ENCODE peak calls at places on chromosomes 7 and 10, in nine cellular contexts. S is stimulated activated CD8-positive, alpha-beta memory T cell treated with anti-CD3 and anti-CD28 coated beads, Interleukin-15, amount 100 ng/mL, for 24 hours; X is AG08396; R is lower lobe of right lung; H is D341Med; Z is activated CD4-positive, alpha-beta T cell treated with anti-CD3 and anti-CD28 coated beads, Interleukin-2, amount 50 U/mL, for 48 hours; G is ELR; F is GM19239; T is T-helper 17 cell. U is an unnamed sample.

GRCh38 chr10:10677479-10677878 is 340.2 kb upstream of the CELF2 start:
- DNase-seq in X (peak), G (peak), F (no peak), S (no peak), H (peak), T (no peak), R (peak), Z (peak), U (peak)

GRCh38 chr7:116426428-116427156 is 72.9 kb upstream of the CAV2 start:
- DNase-seq in Z (no peak), S (no peak), X (peak), H (no peak), G (peak), F (no peak), T (no peak), R (no peak), U (no peak)

GRCh38 chr10:107022600-107023354 is 141.7 kb downstream of the SORCS1 start:
- DNase-seq in S (no peak), X (no peak), R (no peak), Z (no peak), H (no peak), T (no peak), F (no peak), G (no peak), U (no peak)

GRCh38 chr10:49362596-49363260 is 33.2 kb downstream of the DRGX start:
- DNase-seq in X (no peak), T (no peak), H (peak), Z (no peak), S (no peak), R (no peak), F (peak), G (no peak), U (no peak)

GRCh38 chr10:47026301-47027107 is 115.3 kb downstream of the PTPN20 start:
- DNase-seq in X (no peak), T (no peak), H (no peak), R (peak), F (no peak), G (no peak), Z (no peak), S (no peak), U (no peak)

GRCh38 chr7:2488272-2488645 is 12.1 kb upstream of the GRIFIN start:
- DNase-seq in H (no peak), T (no peak), S (no peak), X (no peak), Z (no peak), F (no peak), R (no peak), G (no peak), U (no peak)

GRCh38 chr7:18262054-18262453 is 233.5 kb upstream of the HDAC9 start:
- DNase-seq in Z (no peak), X (no peak), R (no peak), S (no peak), T (no peak), H (no peak), G (peak), F (no peak), U (no peak)

GRCh38 chr7:152048051-152048450 is 22.6 kb downstream of the GALNT11 start:
- DNase-seq in T (no peak), Z (no peak), G (no peak), X (no peak), H (no peak), S (no peak), F (no peak), R (no peak), U (no peak)

GRCh38 chr7:51141451-51141971 is 175.1 kb downstream of the COBL start:
- DNase-seq in T (no peak), H (no peak), R (no peak), Z (no peak), S (no peak), X (peak), F (no peak), G (peak), U (no peak)

GRCh38 chr10:117168135-117168674 is 29.1 kb upstream of the KCNK18 start:
- DNase-seq in T (peak), R (peak), F (peak), X (peak), Z (peak), H (peak), S (peak), G (peak), U (peak)

GRCh38 chr10:30829921-30830671 is 200.5 kb upstream of the LYZL2 start:
- DNase-seq in F (no peak), R (no peak), H (no peak), X (peak), S (no peak), Z (no peak), T (no peak), G (peak), U (no peak)

GRCh38 chr10:96267234-96267705 is 4.1 kb downstream of the BLNK start:
- DNase-seq in F (no peak), T (no peak), H (no peak), R (no peak), S (no peak), Z (no peak), G (no peak), X (no peak), U (no peak)

GRCh38 chr10:16987129-16987670 is 142.4 kb downstream of the CUBN start:
- DNase-seq in X (no peak), Z (no peak), S (no peak), H (no peak), F (no peak), R (no peak), T (no peak), G (peak), U (no peak)

GRCh38 chr7:3914385-3914784 is 613.3 kb downstream of the SDK1 start:
- DNase-seq in S (no peak), R (no peak), X (no peak), Z (no peak), H (no peak), T (no peak), G (no peak), F (no peak), U (no peak)

GRCh38 chr7:22192778-22193177 is 164.2 kb downstream of the RAPGEF5 start:
- DNase-seq in X (no peak), S (no peak), Z (no peak), R (no peak), H (no peak), G (no peak), F (no peak), T (no peak), U (no peak)

GRCh38 chr7:35908305-35909223 is 107.7 kb downstream of the SEPTIN7 start:
- DNase-seq in H (no peak), S (no peak), X (no peak), F (no peak), T (no peak), G (no peak), R (no peak), Z (no peak), U (no peak)

GRCh38 chr7:11524476-11525398 is 307.3 kb downstream of the THSD7A start:
- DNase-seq in H (no peak), R (no peak), S (no peak), Z (no peak), T (no peak), X (no peak), G (no peak), F (no peak), U (no peak)

GRCh38 chr7:157065046-157065445 is 54.6 kb upstream of the MNX1 start:
- DNase-seq in X (no peak), Z (no peak), H (no peak), S (no peak), R (no peak), F (no peak), G (no peak), T (no peak), U (no peak)

GRCh38 chr7:127066974-127067373 is 185.8 kb downstream of the GRM8 start:
- DNase-seq in X (no peak), S (no peak), T (no peak), R (no peak), Z (no peak), F (no peak), H (peak), G (no peak), U (no peak)

GRCh38 chr10:4041531-4042096 is 256.6 kb upstream of the KLF6 start:
- DNase-seq in Z (no peak), S (no peak), T (no peak), X (no peak), H (no peak), F (no peak), R (no peak), G (peak), U (no peak)

GRCh38 chr7:41754046-41754445 is 51.2 kb upstream of the INHBA start:
- DNase-seq in X (no peak), G (no peak), T (no peak), R (no peak), F (no peak), H (no peak), Z (no peak), S (no peak), U (no peak)

GRCh38 chr10:79263951-79264350 is 83.3 kb upstream of the PPIF start:
- DNase-seq in Z (no peak), T (no peak), R (no peak), S (no peak), H (no peak), F (no peak), X (no peak), G (no peak), U (no peak)

GRCh38 chr10:72927485-72927884 is 27.1 kb downstream of the PLA2G12B start:
- DNase-seq in Z (no peak), H (no peak), T (no peak), R (no peak), F (no peak), G (no peak), X (no peak), S (no peak), U (no peak)

GRCh38 chr7:47502240-47502877 is 79.6 kb downstream of the TNS3 start:
- DNase-seq in T (no peak), F (no peak), H (no peak), Z (no peak), X (no peak), S (no peak), G (no peak), R (no peak), U (no peak)

GRCh38 chr7:102991540-102992214 is 78.9 kb downstream of the LRRC17 start:
- DNase-seq in S (no peak), R (no peak), F (no peak), Z (peak), G (peak), T (no peak), H (no peak), X (peak), U (no peak)

GRCh38 chr7:129315916-129316315 is 91.1 kb downstream of the AHCYL2 start:
- DNase-seq in R (no peak), S (no peak), X (no peak), G (no peak), F (no peak), T (no peak), Z (no peak), H (no peak), U (no peak)

GRCh38 chr10:7515549-7515948 is 104.7 kb upstream of the SFMBT2 start:
- DNase-seq in T (no peak), H (no peak), R (no peak), G (no peak), S (no peak), F (no peak), Z (no peak), X (no peak), U (no peak)

GRCh38 chr7:954330-955238 is at the start of gene ADAP1:
- DNase-seq in H (peak), R (peak), Z (peak), X (peak), F (peak), S (peak), G (peak), T (peak), U (peak)

GRCh38 chr7:16982640-16983103 is 100.9 kb upstream of the AGR3 start:
- DNase-seq in X (peak), H (peak), F (no peak), Z (no peak), T (no peak), R (no peak), G (peak), S (no peak), U (no peak)

GRCh38 chr7:142300689-142301088 is 42.8 kb upstream of the PRSS58 start:
- DNase-seq in T (peak), S (no peak), G (peak), F (no peak), R (no peak), X (no peak), H (peak), Z (peak), U (peak)

GRCh38 chr10:84138478-84139125 is 707 bp upstream of the GHITM start:
- DNase-seq in Z (peak), X (peak), G (peak), F (no peak), T (peak), S (peak), R (peak), H (peak), U (peak)

GRCh38 chr10:63396123-63396719 is 69.6 kb downstream of the JMJD1C start:
- DNase-seq in G (no peak), R (no peak), H (no peak), F (no peak), Z (no peak), T (no peak), X (no peak), S (no peak), U (no peak)